ENCODE peak calls at places on chromosomes 12 and 14, in six cellular contexts. G is fibroblast of gingiva; P is dermis microvascular lymphatic vessel endothelial cell; H is neural crest cell; B is activated CD4-positive, alpha-beta T cell treated with anti-CD3 and anti-CD28 coated beads for 24 hours; J is fibroblast of villous mesenchyme. A is an unnamed sample.

GRCh38 chr14:89351364-89351957 is 65.6 kb downstream of the FOXN3 start:
- DNase-seq in P (peak), H (no peak), B (no peak), G (no peak), J (no peak), A (no peak)

GRCh38 chr12:29899212-29899931 is 115.6 kb upstream of the TMTC1 start:
- DNase-seq in B (no peak), J (no peak), H (no peak), P (no peak), G (no peak), A (no peak)

GRCh38 chr12:89789862-89790261 is 81.2 kb upstream of the ATP2B1 start:
- DNase-seq in H (no peak), P (no peak), B (no peak), J (peak), G (peak), A (peak)

GRCh38 chr12:15627995-15628945 is 160.9 kb downstream of the EPS8 start:
- DNase-seq in G (peak), B (no peak), P (no peak), J (peak), H (no peak), A (peak)

GRCh38 chr12:106954462-106955376 is 988 bp upstream of the TMEM263 start:
- DNase-seq in P (peak), H (peak), B (peak), G (peak), J (peak), A (no peak)

GRCh38 chr14:64786296-64787149 is 82.3 kb downstream of the PLEKHG3 start:
- DNase-seq in G (no peak), P (no peak), J (peak), H (no peak), B (no peak), A (peak)

GRCh38 chr14:58491593-58491992 is 64.1 kb downstream of the KIAA0586 start:
- DNase-seq in B (no peak), H (no peak), J (no peak), G (peak), P (no peak), A (peak)

GRCh38 chr14:66359500-66359899 is 126.7 kb upstream of the CCDC196 start:
- DNase-seq in J (peak), H (peak), B (no peak), G (peak), P (peak), A (peak)

GRCh38 chr12:131091976-131092691 is 138.4 kb downstream of the ADGRD1 start:
- DNase-seq in J (no peak), P (no peak), H (no peak), G (no peak), B (no peak), A (no peak)

GRCh38 chr14:93978735-93979134 is 2.4 kb upstream of the ASB2 start:
- DNase-seq in H (no peak), P (no peak), B (no peak), G (no peak), J (no peak), A (no peak)

GRCh38 chr12:67222302-67222701 is 46.9 kb upstream of the CAND1 start:
- DNase-seq in P (no peak), J (peak), B (no peak), G (no peak), H (no peak), A (no peak)

GRCh38 chr12:52343550-52343949 is 22.4 kb upstream of the KRT83 start:
- DNase-seq in J (no peak), P (no peak), H (no peak), G (no peak), B (no peak), A (no peak)

GRCh38 chr14:77023001-77023996 is 5.2 kb downstream of the IRF2BPL start:
- DNase-seq in P (no peak), G (peak), B (no peak), H (no peak), J (peak), A (no peak)

GRCh38 chr12:117685115-117685926 is 283.5 kb downstream of the KSR2 start:
- DNase-seq in P (peak), G (no peak), J (peak), B (no peak), H (no peak), A (peak)

A was measured in foreskin fibroblast.